ENCODE peak calls at places on chromosomes 3 and 15, in nine cellular contexts. F is ovary, N is stomach, S is heart left ventricle, T is upper lobe of left lung, K is breast epithelium, W is Peyer's patch, X is tibial nerve, D is gastrocnemius medialis. J is an unnamed sample. For H3K4me1, the result is how much of the 10 kb centered on the place peaks cover.

GRCh38 chr3:148815736-148816135 is 11.9 kb upstream of the CPB1 start:
- DNase-seq in N (no peak), F (no peak), K (no peak), T (no peak), S (no peak), D (no peak), X (no peak), W (no peak), J (no peak)

GRCh38 chr3:106457278-106458210 is 588.7 kb upstream of the CBLB start:
- DNase-seq in F (peak), K (peak), T (no peak), N (no peak), S (peak), D (peak), W (no peak), X (peak), J (no peak)

GRCh38 chr3:129007792-129008191 is 6.7 kb downstream of the EFCC1 start:
- DNase-seq in S (no peak), W (no peak), D (no peak), K (no peak), X (no peak), N (no peak), F (no peak), T (no peak), J (no peak)

GRCh38 chr3:51378075-51378474 is 7.0 kb upstream of the MANF start:
- DNase-seq in N (no peak), D (no peak), W (peak), X (no peak), F (peak), K (no peak), T (no peak), S (no peak), J (no peak)

GRCh38 chr3:45054196-45054857 is 28.2 kb downstream of the CLEC3B start:
- DNase-seq in T (no peak), X (no peak), W (no peak), D (no peak), F (no peak), K (no peak), S (no peak), N (no peak), J (no peak)

GRCh38 chr3:153633407-153633806 is 471.4 kb downstream of the RAP2B start:
- DNase-seq in W (no peak), T (no peak), X (no peak), N (no peak), K (no peak), D (no peak), S (no peak), F (no peak), J (no peak)

GRCh38 chr3:173513123-173513522 is 115.6 kb downstream of the NLGN1 start:
- DNase-seq in W (no peak), K (no peak), N (no peak), S (no peak), T (no peak), F (no peak), D (no peak), X (no peak), J (no peak)

GRCh38 chr15:70507772-70508351 is 255.5 kb downstream of the UACA start:
- DNase-seq in S (no peak), K (no peak), D (no peak), N (peak), T (no peak), X (no peak), W (no peak), F (no peak), J (no peak)

GRCh38 chr15:74311734-74312444 is 55.6 kb downstream of the CYP11A1 start:
- DNase-seq in S (no peak), K (no peak), X (no peak), D (no peak), T (no peak), W (no peak), F (no peak), N (no peak), J (no peak)

GRCh38 chr15:100878130-100878529 is 1.5 kb upstream of the ALDH1A3 start:
- DNase-seq in N (no peak), K (no peak), F (no peak), W (no peak), S (no peak), X (no peak), T (no peak), D (no peak), J (no peak)

GRCh38 chr3:53216723-53217122 is 39.1 kb downstream of the TKT start:
- DNase-seq in D (no peak), T (no peak), X (no peak), F (no peak), S (no peak), W (no peak), K (no peak), N (no peak), J (no peak)

GRCh38 chr3:147846854-147847453 is 437.8 kb downstream of the ZIC1 start:
- DNase-seq in D (no peak), K (no peak), X (no peak), W (no peak), T (no peak), F (no peak), S (no peak), N (no peak), J (no peak)

GRCh38 chr15:35000511-35000910 is 12.4 kb upstream of the ZNF770 start:
- DNase-seq in F (no peak), W (no peak), N (no peak), S (no peak), T (no peak), K (no peak), X (no peak), D (peak), J (peak)

GRCh38 chr3:11045536-11045935 is 53.0 kb downstream of the SLC6A1 start:
- DNase-seq in W (no peak), T (no peak), D (no peak), N (no peak), X (no peak), K (no peak), F (no peak), S (no peak), J (no peak)
- TF ChIP-seq CTCF in W (no peak), T (no peak), D (no peak), N (no peak), X (no peak), K (no peak), F (no peak), S (no peak), J (no peak)

DNA sequence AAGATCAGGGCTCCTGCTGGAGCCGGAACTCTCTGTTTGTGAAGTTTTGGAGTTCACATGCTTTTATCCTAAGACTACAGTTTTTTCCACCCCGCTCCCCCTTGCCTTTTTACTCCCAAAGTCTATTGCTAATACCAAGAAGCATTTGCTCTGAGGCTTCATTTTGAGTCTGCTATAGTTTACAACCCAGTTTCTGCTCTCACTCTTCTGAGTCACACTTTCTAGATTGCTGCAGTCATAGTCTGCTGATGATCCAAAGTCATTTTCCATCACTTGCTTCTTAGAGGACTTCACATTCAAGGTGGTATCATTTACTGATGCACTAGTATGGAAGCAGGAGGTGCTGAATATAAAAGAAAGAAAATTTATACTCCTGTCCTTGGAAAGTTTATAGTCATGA is 937.4 kb downstream of the IGSF11 start:
- DNase-seq in T (no peak), X (no peak), W (no peak), D (no peak), F (no peak), N (no peak), S (no peak), K (no peak), J (no peak)
- H3K4me1 ChIP-seq in T (under half), X (under half), W (under half), D (under half), F (under half), N (under half), S (under half), K (under half), J (under half)

GRCh38 chr3:56556908-56557814 is at the start of gene CCDC66:
- DNase-seq in W (peak), F (peak), T (peak), N (peak), D (peak), X (peak), K (peak), S (peak), J (peak)

DNA sequence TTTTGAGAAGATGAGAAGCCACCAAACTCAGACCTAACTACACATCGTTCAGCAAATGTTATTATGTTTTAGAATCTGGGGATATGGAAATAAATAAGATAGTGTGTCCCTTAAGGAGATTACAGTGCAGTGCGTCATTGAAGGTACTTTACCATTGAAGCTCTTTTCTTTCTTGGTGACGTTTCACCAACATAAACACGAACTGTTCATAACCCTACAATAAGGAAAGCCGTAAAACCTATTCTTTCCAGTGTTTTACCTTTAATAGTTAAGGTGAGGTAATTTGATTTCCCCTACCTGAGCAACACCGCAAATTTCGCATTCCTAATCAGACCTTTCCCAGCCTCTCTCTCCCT is 818 bp downstream of the CCDC66 start:
- DNase-seq in X (no peak), N (no peak), F (no peak), D (no peak), S (no peak), K (no peak), T (no peak), W (no peak), J (no peak)
- TF ChIP-seq POLR2A in X (no peak), N (no peak), F (no peak), D (no peak), S (no peak), K (no peak), T (no peak), W (no peak), J (no peak)

DNA sequence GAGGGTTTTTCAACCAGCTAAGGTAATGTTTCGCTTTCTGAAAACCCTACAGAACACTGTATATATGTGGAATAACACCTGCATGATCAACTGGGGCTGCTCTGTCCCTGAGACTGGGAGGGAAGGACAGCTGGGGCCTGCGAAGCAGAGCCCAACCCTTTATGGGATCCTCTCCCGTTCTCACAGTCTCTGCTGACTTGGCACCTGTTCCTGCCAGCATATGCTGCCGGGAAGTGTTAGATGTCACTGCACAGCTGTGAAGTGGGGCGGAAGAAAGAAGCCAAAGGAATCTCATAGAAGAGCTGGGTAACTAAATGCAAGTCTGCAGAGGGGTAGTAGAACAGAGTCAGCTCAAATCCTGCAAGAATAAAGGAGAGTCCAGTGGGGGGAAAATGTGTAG is 29.6 kb downstream of the LRRC3B start:
- DNase-seq in T (no peak), D (peak), X (no peak), N (no peak), W (no peak), S (peak), F (peak), K (no peak), J (no peak)
- TF ChIP-seq CTCF in T (no peak), D (no peak), X (no peak), N (no peak), W (no peak), S (no peak), F (no peak), K (no peak), J (no peak)

DNA sequence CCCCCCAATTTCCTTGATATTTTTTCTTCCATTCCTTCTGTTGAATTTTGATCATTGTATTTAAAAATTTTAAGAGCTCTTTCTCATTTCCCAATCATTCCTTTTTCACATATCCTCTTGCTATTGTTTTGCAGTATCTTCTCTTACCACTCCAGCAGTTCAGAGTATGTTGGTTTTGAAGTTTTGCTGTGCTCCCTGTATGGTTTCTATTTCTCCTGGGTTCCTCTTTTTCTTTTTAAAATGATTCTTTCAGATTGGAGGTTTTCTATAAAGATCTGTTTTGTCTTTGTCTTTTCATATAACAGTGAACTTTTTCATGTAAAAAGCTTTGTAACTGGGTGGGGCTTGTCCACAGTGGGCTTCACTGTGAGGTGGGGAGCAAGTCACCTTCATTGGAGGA is 12.8 kb downstream of the USP3 start:
- DNase-seq in W (no peak), K (no peak), S (no peak), T (no peak), D (no peak), X (no peak), F (no peak), N (no peak), J (no peak)
- H3K4me1 ChIP-seq in W (under half), K (under half), S (half or more), T (half or more), D (half or more), X (under half), F (under half), N (half or more), J (under half)

DNA sequence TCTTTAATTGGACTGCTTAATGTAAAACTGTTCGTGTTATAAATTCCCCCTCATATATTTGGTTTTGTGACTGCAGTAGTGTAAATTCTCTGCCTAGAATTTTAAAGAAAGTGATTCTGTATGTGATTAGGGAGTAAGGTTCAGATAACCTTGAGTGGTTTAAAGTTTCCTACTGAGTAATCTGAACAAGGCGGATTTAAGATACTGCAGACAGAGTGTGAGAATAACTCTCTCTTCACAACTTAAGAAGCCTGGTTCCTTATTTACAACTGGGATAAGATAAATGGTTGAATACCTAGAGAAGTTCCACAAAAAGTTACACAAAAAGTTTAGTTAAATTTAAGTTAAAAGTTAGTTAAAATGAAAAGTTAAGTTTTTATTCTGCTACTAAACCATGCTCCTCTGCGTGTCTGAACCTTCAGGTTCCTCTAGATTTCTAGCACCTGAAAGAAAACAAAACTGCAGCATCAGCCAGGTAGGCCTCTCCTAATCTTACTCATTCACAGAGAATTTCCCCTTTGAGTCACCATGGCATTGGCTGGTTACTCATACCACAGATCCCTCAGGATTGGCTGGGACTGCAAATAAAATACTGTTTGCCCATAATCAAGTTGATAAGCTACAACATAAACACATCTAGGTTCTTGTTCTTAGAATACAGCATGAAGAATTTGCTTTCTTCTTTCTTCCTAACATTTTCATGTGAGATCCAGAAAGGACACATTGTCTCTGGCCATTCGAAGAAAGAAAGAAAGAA is at the start of gene ARL14:
- DNase-seq in T (no peak), K (no peak), S (no peak), D (no peak), F (no peak), X (no peak), W (peak), N (peak), J (no peak)
- TF ChIP-seq POLR2A in T (no peak), K (no peak), S (no peak), D (no peak), F (no peak), X (no peak), W (peak), N (no peak), J (no peak)